ENCODE peak calls at places on chromosomes 4 and X, in seven cellular contexts. One of them, this sample, is unnamed.
A peak's percentile ranks its signal among the peaks of the same experiment; 100 is the strongest.

GRCh38 chrX:150886381-150886780 is 12.1 kb downstream of the CD99L2 start:
- DNase-seq in HCT116: no peak
- DNase-seq in GM12878: no peak
- DNase-seq in SK-N-SH: no peak
- DNase-seq in HepG2: no peak
- DNase-seq in H1: no peak
- DNase-seq in K562: no peak
- DNase-seq in this sample: no peak

GRCh38 chr4:174855043-174855442 is 26.0 kb upstream of the GLRA3 start:
- DNase-seq in K562: no peak
- DNase-seq in HepG2: no peak
- DNase-seq in SK-N-SH: no peak
- DNase-seq in GM12878: no peak
- DNase-seq in H1: no peak
- DNase-seq in HCT116: no peak
- DNase-seq in this sample: no peak

GRCh38 chr4:155899891-155900290 is 3.6 kb upstream of the TDO2 start:
- DNase-seq in H1: no peak
- DNase-seq in HepG2: no peak
- DNase-seq in HCT116: no peak
- DNase-seq in SK-N-SH: no peak
- DNase-seq in K562: no peak
- DNase-seq in GM12878: no peak
- DNase-seq in this sample: no peak

GRCh38 chr4:147968641-147969040 is 236.8 kb downstream of the ARHGAP10 start:
- DNase-seq in SK-N-SH: no peak
- DNase-seq in HCT116: no peak
- DNase-seq in K562: no peak
- DNase-seq in HepG2: no peak
- DNase-seq in H1: no peak
- DNase-seq in GM12878: no peak
- DNase-seq in this sample: no peak

GRCh38 chr4:5404073-5404472 is 304.3 kb downstream of the EVC2 start:
- DNase-seq in HCT116: no peak
- DNase-seq in K562: no peak
- DNase-seq in GM12878: no peak
- DNase-seq in H1: no peak
- DNase-seq in HepG2: no peak
- DNase-seq in SK-N-SH: no peak
- DNase-seq in this sample: no peak

GRCh38 chr4:95835672-95836071 is 4.2 kb upstream of the PDHA2 start:
- DNase-seq in HepG2: no peak
- DNase-seq in SK-N-SH: peak; percentile 20
- DNase-seq in H1: no peak
- DNase-seq in GM12878: no peak
- DNase-seq in HCT116: peak; percentile 24
- DNase-seq in K562: peak; percentile 7
- DNase-seq in this sample: no peak

GRCh38 chr4:162610116-162610515 is 446.3 kb upstream of the FSTL5 start:
- DNase-seq in HepG2: no peak
- DNase-seq in GM12878: no peak
- DNase-seq in H1: peak; percentile 2
- DNase-seq in HCT116: no peak
- DNase-seq in SK-N-SH: no peak
- DNase-seq in K562: no peak
- DNase-seq in this sample: no peak

GRCh38 chr4:78242071-78242470 is 184.9 kb downstream of the FRAS1 start:
- DNase-seq in HCT116: no peak
- DNase-seq in H1: no peak
- DNase-seq in HepG2: no peak
- DNase-seq in SK-N-SH: no peak
- DNase-seq in GM12878: no peak
- DNase-seq in K562: no peak
- DNase-seq in this sample: no peak

GRCh38 chr4:153971878-153972277 is 183.0 kb upstream of the SFRP2 start:
- DNase-seq in HCT116: no peak
- DNase-seq in GM12878: no peak
- DNase-seq in H1: no peak
- DNase-seq in SK-N-SH: no peak
- DNase-seq in K562: no peak
- DNase-seq in HepG2: no peak
- DNase-seq in this sample: no peak

GRCh38 chrX:68488657-68489056 is 10.2 kb upstream of the YIPF6 start:
- DNase-seq in SK-N-SH: no peak
- DNase-seq in HepG2: peak; percentile 89
- DNase-seq in GM12878: no peak
- DNase-seq in K562: no peak
- DNase-seq in HCT116: no peak
- DNase-seq in H1: no peak
- DNase-seq in this sample: peak; percentile 47

GRCh38 chr4:151045907-151046306 is 30.8 kb upstream of the LRBA start:
- DNase-seq in SK-N-SH: peak; percentile 21
- DNase-seq in GM12878: no peak
- DNase-seq in K562: peak; percentile 26
- DNase-seq in HCT116: peak; percentile 21
- DNase-seq in H1: no peak
- DNase-seq in HepG2: peak; percentile 31
- DNase-seq in this sample: peak; percentile 60

GRCh38 chrX:3161686-3162085 is 120.4 kb downstream of the ARSF start:
- DNase-seq in HepG2: no peak
- DNase-seq in H1: no peak
- DNase-seq in SK-N-SH: no peak
- DNase-seq in K562: no peak
- DNase-seq in HCT116: no peak
- DNase-seq in GM12878: no peak
- DNase-seq in this sample: no peak

GRCh38 chr4:171478181-171478580 is 335.0 kb upstream of the GALNTL6 start:
- DNase-seq in SK-N-SH: no peak
- DNase-seq in HCT116: no peak
- DNase-seq in H1: no peak
- DNase-seq in GM12878: no peak
- DNase-seq in HepG2: no peak
- DNase-seq in K562: no peak
- DNase-seq in this sample: peak; percentile 1
- TF ChIP-seq JUND in SK-N-SH: no peak
- TF ChIP-seq JUND in HCT116: no peak
- TF ChIP-seq JUND in H1: no peak
- TF ChIP-seq JUND in GM12878: no peak
- TF ChIP-seq JUND in HepG2: no peak
- TF ChIP-seq JUND in K562: no peak
- TF ChIP-seq JUND in this sample: no peak

GRCh38 chrX:104122829-104123228 is 10.5 kb downstream of the ZCCHC18 start:
- DNase-seq in GM12878: no peak
- DNase-seq in K562: no peak
- DNase-seq in HCT116: no peak
- DNase-seq in SK-N-SH: no peak
- DNase-seq in HepG2: no peak
- DNase-seq in H1: no peak
- DNase-seq in this sample: no peak

GRCh38 chrX:104113237-104113965 is 1.1 kb downstream of the ZCCHC18 start:
- DNase-seq in H1: no peak
- DNase-seq in HepG2: peak; percentile 2
- DNase-seq in GM12878: no peak
- DNase-seq in SK-N-SH: peak; percentile 53
- DNase-seq in K562: peak; percentile 16
- DNase-seq in HCT116: no peak
- DNase-seq in this sample: peak; percentile 59

GRCh38 chrX:104117753-104118152 is 5.4 kb downstream of the ZCCHC18 start:
- DNase-seq in HCT116: no peak
- DNase-seq in SK-N-SH: no peak
- DNase-seq in K562: no peak
- DNase-seq in HepG2: no peak
- DNase-seq in H1: no peak
- DNase-seq in GM12878: no peak
- DNase-seq in this sample: no peak

GRCh38 chrX:104118765-104119164 is 6.4 kb downstream of the ZCCHC18 start:
- DNase-seq in K562: no peak
- DNase-seq in SK-N-SH: no peak
- DNase-seq in H1: no peak
- DNase-seq in GM12878: no peak
- DNase-seq in HepG2: no peak
- DNase-seq in HCT116: no peak
- DNase-seq in this sample: no peak
- TF ChIP-seq JUND in K562: no peak
- TF ChIP-seq JUND in SK-N-SH: no peak
- TF ChIP-seq JUND in H1: no peak
- TF ChIP-seq JUND in GM12878: no peak
- TF ChIP-seq JUND in HepG2: no peak
- TF ChIP-seq JUND in HCT116: no peak
- TF ChIP-seq JUND in this sample: no peak

GRCh38 chrX:110806145-110806544 is 10.5 kb upstream of the CHRDL1 start:
- DNase-seq in GM12878: no peak
- DNase-seq in K562: no peak
- DNase-seq in H1: no peak
- DNase-seq in HepG2: no peak
- DNase-seq in HCT116: no peak
- DNase-seq in SK-N-SH: no peak
- DNase-seq in this sample: no peak
- TF ChIP-seq JUND in GM12878: no peak
- TF ChIP-seq JUND in K562: no peak
- TF ChIP-seq JUND in H1: no peak
- TF ChIP-seq JUND in HepG2: no peak
- TF ChIP-seq JUND in HCT116: no peak
- TF ChIP-seq JUND in SK-N-SH: no peak
- TF ChIP-seq JUND in this sample: no peak

GRCh38 chr4:187618701-187619278 is 376.8 kb upstream of the ZFP42 start:
- DNase-seq in GM12878: no peak
- DNase-seq in K562: no peak
- DNase-seq in SK-N-SH: no peak
- DNase-seq in HepG2: no peak
- DNase-seq in H1: no peak
- DNase-seq in HCT116: no peak
- DNase-seq in this sample: no peak

GRCh38 chr4:187619319-187619718 is 376.3 kb upstream of the ZFP42 start:
- DNase-seq in HCT116: no peak
- DNase-seq in SK-N-SH: no peak
- DNase-seq in H1: no peak
- DNase-seq in HepG2: no peak
- DNase-seq in GM12878: no peak
- DNase-seq in K562: no peak
- DNase-seq in this sample: no peak

GRCh38 chr4:187615972-187616371 is 379.6 kb upstream of the ZFP42 start:
- DNase-seq in HCT116: no peak
- DNase-seq in K562: no peak
- DNase-seq in H1: no peak
- DNase-seq in HepG2: no peak
- DNase-seq in SK-N-SH: no peak
- DNase-seq in GM12878: no peak
- DNase-seq in this sample: no peak

GRCh38 chr4:187613089-187613839 is 382.3 kb upstream of the ZFP42 start:
- DNase-seq in H1: no peak
- DNase-seq in K562: no peak
- DNase-seq in SK-N-SH: no peak
- DNase-seq in HCT116: no peak
- DNase-seq in GM12878: no peak
- DNase-seq in HepG2: no peak
- DNase-seq in this sample: no peak

DNA sequence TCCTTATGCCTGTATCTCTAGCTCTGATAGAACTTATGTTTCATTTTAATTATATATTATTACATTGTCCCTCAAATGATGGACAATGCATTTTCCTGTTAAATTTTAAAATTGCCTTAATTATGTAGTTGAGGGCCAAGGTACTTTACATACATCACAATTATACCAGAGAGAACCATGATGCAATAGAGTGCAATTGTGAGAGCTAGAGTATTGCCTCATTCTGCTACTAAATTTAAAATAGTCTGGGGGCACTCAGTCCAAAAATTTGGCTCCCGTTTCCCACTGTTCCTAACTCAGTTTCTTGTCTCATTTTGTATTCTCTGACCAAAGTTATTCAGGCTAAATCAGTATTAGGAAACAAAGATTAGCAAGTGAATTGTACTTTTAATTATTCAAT is 378.5 kb upstream of the ZFP42 start:
- DNase-seq in HepG2: no peak
- DNase-seq in GM12878: no peak
- DNase-seq in HCT116: no peak
- DNase-seq in SK-N-SH: no peak
- DNase-seq in K562: no peak
- DNase-seq in H1: no peak
- DNase-seq in this sample: no peak
- TF ChIP-seq JUND in HepG2: no peak
- TF ChIP-seq JUND in GM12878: no peak
- TF ChIP-seq JUND in HCT116: no peak
- TF ChIP-seq JUND in SK-N-SH: no peak
- TF ChIP-seq JUND in K562: peak; percentile 19
- TF ChIP-seq JUND in H1: no peak
- TF ChIP-seq JUND in this sample: no peak

GRCh38 chrX:40388441-40388840 is 192.3 kb upstream of the ATP6AP2 start:
- DNase-seq in HCT116: no peak
- DNase-seq in SK-N-SH: no peak
- DNase-seq in K562: no peak
- DNase-seq in GM12878: no peak
- DNase-seq in H1: no peak
- DNase-seq in HepG2: no peak
- DNase-seq in this sample: no peak

GRCh38 chrX:40391662-40392061 is 189.1 kb upstream of the ATP6AP2 start:
- DNase-seq in SK-N-SH: no peak
- DNase-seq in HepG2: no peak
- DNase-seq in GM12878: no peak
- DNase-seq in H1: no peak
- DNase-seq in HCT116: no peak
- DNase-seq in K562: peak; percentile 32
- DNase-seq in this sample: peak; percentile 46

GRCh38 chrX:40394302-40394701 is 186.5 kb upstream of the ATP6AP2 start:
- DNase-seq in SK-N-SH: no peak
- DNase-seq in K562: no peak
- DNase-seq in H1: no peak
- DNase-seq in HCT116: no peak
- DNase-seq in HepG2: no peak
- DNase-seq in GM12878: no peak
- DNase-seq in this sample: no peak

GRCh38 chrX:40389555-40389954 is 191.2 kb upstream of the ATP6AP2 start:
- DNase-seq in GM12878: no peak
- DNase-seq in HepG2: no peak
- DNase-seq in SK-N-SH: no peak
- DNase-seq in HCT116: no peak
- DNase-seq in K562: no peak
- DNase-seq in H1: no peak
- DNase-seq in this sample: no peak

DNA sequence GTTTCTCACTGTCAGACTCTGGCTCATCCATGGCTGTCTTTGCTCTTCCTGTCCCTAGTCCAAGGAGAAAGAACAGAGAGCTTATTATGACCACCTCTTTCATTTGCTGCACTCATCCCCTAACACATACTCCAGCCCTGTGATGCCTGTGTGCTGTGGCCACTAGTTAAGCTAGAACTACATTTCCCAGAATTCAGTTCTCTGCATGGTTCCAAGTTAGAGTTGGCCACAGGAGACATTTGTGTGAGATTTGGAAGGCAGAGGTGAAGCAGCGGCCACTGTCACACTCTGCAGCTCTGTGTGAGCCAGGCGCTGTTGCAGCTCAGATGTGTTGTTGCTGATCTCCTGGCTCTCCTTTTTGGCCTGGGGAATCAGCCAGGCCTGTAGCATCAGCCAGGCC is 188.2 kb upstream of the ATP6AP2 start:
- DNase-seq in K562: no peak
- DNase-seq in GM12878: no peak
- DNase-seq in HepG2: no peak
- DNase-seq in H1: no peak
- DNase-seq in HCT116: no peak
- DNase-seq in SK-N-SH: no peak
- DNase-seq in this sample: no peak
- TF ChIP-seq JUND in K562: no peak
- TF ChIP-seq JUND in GM12878: no peak
- TF ChIP-seq JUND in HepG2: no peak
- TF ChIP-seq JUND in H1: no peak
- TF ChIP-seq JUND in HCT116: no peak
- TF ChIP-seq JUND in SK-N-SH: no peak
- TF ChIP-seq JUND in this sample: no peak

This sample was measured in T47D.